ENCODE peak calls at places on chromosomes 7 and 10, in eight cellular contexts. W is ovary; S is PC-3; Q is uterus; M is CD8-positive, alpha-beta T cell; Y is A549; I is HFF-Myc; N is GM06990. L is an unnamed sample.

GRCh38 chr7:50495746-50496145 is 45.6 kb upstream of the FIGNL1 start:
- DNase-seq in W (no peak), S (no peak), Q (no peak), M (no peak), Y (no peak), I (no peak), N (no peak), L (no peak)

GRCh38 chr7:50662059-50662689 is 97.0 kb upstream of the DDC start:
- DNase-seq in W (no peak), S (no peak), Q (no peak), M (peak), Y (no peak), I (no peak), N (no peak), L (no peak)

GRCh38 chr7:43550427-43550826 is 32.5 kb upstream of the STK17A start:
- DNase-seq in W (no peak), S (no peak), Q (no peak), M (no peak), Y (no peak), I (no peak), N (no peak), L (no peak)

GRCh38 chr7:76225379-76225778 is 23.7 kb downstream of the SRRM3 start:
- DNase-seq in W (peak), S (peak), Q (no peak), M (no peak), Y (no peak), I (no peak), N (no peak), L (no peak)

GRCh38 chr10:88120075-88120474 is 256.6 kb downstream of the PTEN start:
- DNase-seq in W (no peak), S (no peak), Q (no peak), M (no peak), Y (no peak), I (no peak), N (no peak), L (no peak)

GRCh38 chr10:20515654-20516053 is 381.5 kb downstream of the NEBL start:
- DNase-seq in W (no peak), S (no peak), Q (no peak), M (no peak), Y (no peak), I (no peak), N (no peak), L (no peak)

GRCh38 chr10:127313996-127314700 is 117.8 kb upstream of the INSYN2A start:
- DNase-seq in W (no peak), S (no peak), Q (no peak), M (no peak), Y (no peak), I (no peak), N (no peak), L (no peak)

GRCh38 chr10:50469288-50469687 is 154.5 kb downstream of the SGMS1 start:
- DNase-seq in W (no peak), S (peak), Q (no peak), M (no peak), Y (no peak), I (no peak), N (no peak), L (no peak)

GRCh38 chr10:78817361-78817760 is 251.4 kb upstream of the ZMIZ1 start:
- DNase-seq in W (peak), S (no peak), Q (peak), M (no peak), Y (no peak), I (no peak), N (no peak), L (no peak)

GRCh38 chr10:77341055-77341454 is 296.6 kb downstream of the KCNMA1 start:
- DNase-seq in W (no peak), S (no peak), Q (no peak), M (no peak), Y (no peak), I (no peak), N (no peak), L (no peak)

GRCh38 chr7:34776748-34777358 is 118.8 kb downstream of the NPSR1 start:
- DNase-seq in W (no peak), S (no peak), Q (no peak), M (no peak), Y (no peak), I (no peak), N (no peak), L (no peak)

GRCh38 chr7:138095972-138096935 is 20.0 kb downstream of the AKR1D1 start:
- DNase-seq in W (no peak), S (no peak), Q (no peak), M (no peak), Y (no peak), I (no peak), N (no peak), L (no peak)

GRCh38 chr7:138246391-138246790 is 170.1 kb downstream of the AKR1D1 start:
- DNase-seq in W (no peak), S (no peak), Q (no peak), M (no peak), Y (no peak), I (no peak), N (no peak), L (no peak)

GRCh38 chr7:7177044-7177517 is 5.3 kb upstream of the C1GALT1 start:
- DNase-seq in W (no peak), S (peak), Q (no peak), M (no peak), Y (peak), I (no peak), N (no peak), L (no peak)

GRCh38 chr10:69220510-69220909 is 378 bp downstream of the HKDC1 start:
- DNase-seq in W (no peak), S (no peak), Q (no peak), M (no peak), Y (peak), I (no peak), N (no peak), L (no peak)

GRCh38 chr10:43227911-43228782 is 38.7 kb downstream of the RASGEF1A start:
- DNase-seq in W (no peak), S (no peak), Q (peak), M (no peak), Y (no peak), I (no peak), N (no peak), L (peak)
- H3K4me3 ChIP-seq in W (no peak), S (no peak), Q (no peak), M (peak), Y (no peak), I (no peak), N (no peak), L (no peak)

DNA sequence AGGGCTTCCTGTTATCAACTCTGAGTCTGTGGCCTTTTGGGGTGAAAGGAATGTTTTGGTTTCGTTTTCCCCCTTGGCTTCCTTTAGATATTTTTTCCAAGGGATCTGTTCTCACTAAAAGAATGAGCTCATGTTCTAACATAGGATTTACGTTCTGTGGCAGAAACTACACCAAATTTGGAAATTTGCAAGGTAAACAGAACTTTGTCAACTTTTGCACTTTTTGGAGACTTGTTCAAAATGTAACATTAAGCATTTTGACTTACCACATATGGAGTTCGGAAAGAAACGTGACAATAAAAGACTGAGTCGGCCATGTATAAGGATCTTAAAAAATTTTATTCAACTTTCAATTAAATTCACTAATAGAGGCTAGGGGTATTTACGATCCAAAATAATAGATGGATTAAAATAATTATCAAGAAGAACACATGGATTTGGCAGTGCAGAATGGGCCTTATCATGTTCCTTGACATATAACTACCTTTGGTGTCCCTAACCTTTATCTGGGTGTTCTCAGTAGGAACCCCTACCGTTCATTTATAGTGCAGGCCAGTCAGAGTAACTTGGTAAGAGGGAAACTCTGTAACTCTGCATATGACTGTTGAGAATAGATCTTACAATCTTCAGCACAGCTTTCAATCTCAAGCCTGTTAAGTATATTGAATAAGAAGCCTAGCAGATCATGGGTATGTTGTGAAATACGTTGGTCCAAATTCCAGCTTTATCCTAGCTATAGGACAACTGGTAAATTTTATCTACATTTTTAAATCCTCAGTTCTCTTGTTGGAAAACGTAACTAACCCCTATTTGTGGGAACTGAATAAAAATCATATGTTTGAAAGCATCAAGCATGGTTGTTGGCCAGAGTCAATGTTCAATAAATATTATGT is 11.8 kb downstream of the CPED1 start:
- DNase-seq in W (no peak), S (no peak), Q (no peak), M (no peak), Y (no peak), I (no peak), N (no peak), L (no peak)
- H3K4me3 ChIP-seq in W (peak), S (peak), Q (peak), M (no peak), Y (no peak), I (no peak), N (no peak), L (no peak)

GRCh38 chr7:44881066-44881600 is 4.2 kb downstream of the PURB start:
- DNase-seq in W (no peak), S (no peak), Q (no peak), M (no peak), Y (no peak), I (no peak), N (no peak), L (no peak)
- H3K4me3 ChIP-seq in W (peak), S (peak), Q (no peak), M (no peak), Y (peak), I (peak), N (peak), L (peak)

DNA sequence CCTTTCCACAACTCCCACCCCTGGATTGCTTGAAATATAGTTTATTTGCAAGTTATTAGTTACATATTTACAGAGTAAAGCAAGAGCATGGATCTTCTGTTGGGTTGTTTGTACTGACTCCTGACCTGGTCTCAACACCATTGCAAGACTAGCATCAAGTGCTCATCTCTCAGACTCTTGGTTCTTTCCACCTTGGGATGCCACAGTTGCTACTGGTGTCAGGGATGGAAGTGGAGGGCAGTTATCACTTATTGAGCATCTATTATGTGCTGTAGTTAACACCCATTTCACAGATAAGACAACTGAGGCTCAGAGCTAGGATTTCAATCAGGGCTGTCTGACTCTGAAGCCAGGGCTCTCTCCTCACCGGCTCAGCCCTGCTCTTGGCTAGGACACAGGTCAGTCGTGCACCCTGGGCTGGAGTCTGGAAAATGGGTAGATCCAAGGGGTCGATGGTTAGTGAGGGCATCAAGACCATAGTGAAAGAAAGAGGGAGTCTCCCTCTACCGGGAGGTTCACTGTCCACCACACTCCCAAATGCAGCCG is 614 bp upstream of the ADAMTS14 start:
- DNase-seq in W (no peak), S (no peak), Q (no peak), M (no peak), Y (no peak), I (no peak), N (no peak), L (no peak)
- H3K4me3 ChIP-seq in W (no peak), S (peak), Q (peak), M (no peak), Y (peak), I (peak), N (peak), L (peak)

GRCh38 chr10:114825513-114826253 is 4.1 kb downstream of the FHIP2A start:
- DNase-seq in W (no peak), S (peak), Q (no peak), M (no peak), Y (no peak), I (peak), N (peak), L (no peak)
- H3K4me3 ChIP-seq in W (no peak), S (no peak), Q (no peak), M (no peak), Y (no peak), I (no peak), N (peak), L (no peak)

GRCh38 chr7:91668217-91668616 is 212.3 kb downstream of the MTERF1 start:
- DNase-seq in W (no peak), S (no peak), Q (no peak), M (no peak), Y (no peak), I (no peak), N (no peak), L (no peak)
- H3K4me3 ChIP-seq in W (no peak), S (no peak), Q (no peak), M (no peak), Y (no peak), I (no peak), N (no peak), L (no peak)

GRCh38 chr7:5694221-5694754 is 87.2 kb downstream of the RNF216 start:
- DNase-seq in W (no peak), S (peak), Q (peak), M (no peak), Y (no peak), I (peak), N (no peak), L (no peak)

GRCh38 chr7:5695037-5695708 is 86.3 kb downstream of the RNF216 start:
- DNase-seq in W (peak), S (no peak), Q (peak), M (peak), Y (no peak), I (peak), N (peak), L (peak)

GRCh38 chr7:5692112-5692844 is 89.2 kb downstream of the RNF216 start:
- DNase-seq in W (peak), S (peak), Q (peak), M (no peak), Y (peak), I (peak), N (no peak), L (peak)

GRCh38 chr7:5692845-5693278 is 88.6 kb downstream of the RNF216 start:
- DNase-seq in W (no peak), S (peak), Q (no peak), M (no peak), Y (peak), I (no peak), N (no peak), L (no peak)

GRCh38 chr7:5693529-5693928 is 87.9 kb downstream of the RNF216 start:
- DNase-seq in W (no peak), S (peak), Q (peak), M (no peak), Y (no peak), I (no peak), N (peak), L (peak)
- H3K4me3 ChIP-seq in W (no peak), S (peak), Q (peak), M (peak), Y (peak), I (no peak), N (peak), L (no peak)

GRCh38 chr7:150341263-150342118 is at the start of gene RARRES2:
- DNase-seq in W (peak), S (no peak), Q (peak), M (no peak), Y (no peak), I (no peak), N (no peak), L (peak)
- H3K4me3 ChIP-seq in W (peak), S (no peak), Q (peak), M (no peak), Y (no peak), I (peak), N (no peak), L (peak)

DNA sequence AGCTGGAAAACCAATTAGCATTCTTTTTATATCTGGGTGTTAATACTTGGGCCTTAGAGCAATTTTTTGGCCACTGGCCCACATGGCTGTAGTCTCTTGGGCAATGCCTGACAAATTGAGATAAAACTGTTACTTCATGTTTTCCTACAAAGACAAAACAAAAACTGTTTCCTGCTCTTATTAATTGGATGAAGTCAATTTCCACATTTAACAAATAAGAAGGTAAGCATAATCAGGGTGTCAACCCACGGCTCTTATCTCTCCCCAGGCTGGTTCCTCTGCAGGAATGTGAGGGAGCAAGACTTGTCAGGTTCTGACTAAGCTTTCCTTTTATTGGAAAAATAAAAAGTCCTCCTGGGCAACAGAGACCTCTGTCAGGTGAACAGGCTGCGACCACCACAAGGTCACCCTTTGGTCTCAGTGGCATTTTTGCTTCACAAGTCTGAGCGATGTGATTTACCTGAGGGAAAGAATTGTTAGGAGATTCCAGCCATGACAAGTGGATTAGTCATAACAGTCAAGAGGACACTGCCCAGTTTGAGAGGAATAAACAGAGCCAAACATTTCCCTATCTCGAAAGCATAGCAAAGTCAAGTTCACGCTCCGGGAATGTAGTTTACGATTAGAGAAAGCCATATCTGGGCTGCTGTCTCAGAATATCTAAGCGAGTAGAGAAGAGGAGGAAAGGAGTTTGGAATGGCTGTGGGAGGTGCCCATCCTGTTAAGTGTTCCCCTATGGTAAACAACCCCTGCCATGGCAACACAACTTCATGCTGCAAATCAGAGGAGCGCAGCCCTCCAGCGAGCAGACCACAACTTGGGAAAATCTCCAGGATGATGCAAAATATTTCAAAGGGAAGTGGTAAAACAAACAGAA is 144.4 kb downstream of the TES start:
- DNase-seq in W (peak), S (peak), Q (peak), M (no peak), Y (peak), I (peak), N (no peak), L (peak)
- H3K4me3 ChIP-seq in W (no peak), S (peak), Q (no peak), M (no peak), Y (peak), I (peak), N (no peak), L (peak)

GRCh38 chr7:25906760-25907159 is 245.2 kb upstream of the NFE2L3 start:
- DNase-seq in W (no peak), S (no peak), Q (no peak), M (no peak), Y (no peak), I (no peak), N (no peak), L (no peak)
- H3K4me3 ChIP-seq in W (no peak), S (no peak), Q (no peak), M (no peak), Y (no peak), I (no peak), N (no peak), L (no peak)

L was measured in heart left ventricle.